ENCODE peak calls at places on chromosomes 5 and 9, in four cellular contexts. W is IMR-90, C is H9, F is H1. T is an unnamed sample.

GRCh38 chr5:150053231-150053626 is 33.1 kb downstream of the CSF1R start:
- DNase-seq in W (peak; percentile 85), F (no peak), C (no peak), T (no peak)

GRCh38 chr5:115096034-115096769 is 73.5 kb downstream of the TRIM36 start:
- DNase-seq in C (no peak), W (no peak), F (no peak), T (no peak)

GRCh38 chr9:90961375-90961774 is 159.8 kb downstream of the SYK start:
- DNase-seq in F (no peak), W (peak; percentile 20), C (no peak), T (no peak)

GRCh38 chr9:116286287-116286686 is 132.7 kb downstream of the PAPPA start:
- DNase-seq in F (peak; percentile 73), C (peak; percentile 77), W (no peak), T (peak; percentile 67)

GRCh38 chr9:119868694-119869093 is 499.5 kb upstream of the BRINP1 start:
- DNase-seq in C (no peak), F (no peak), W (no peak), T (no peak)

GRCh38 chr5:31161772-31162171 is 31.7 kb upstream of the CDH6 start:
- DNase-seq in F (peak; percentile 43), W (no peak), C (no peak), T (peak; percentile 84)

GRCh38 chr9:92590386-92590785 is 54.6 kb upstream of the ECM2 start:
- DNase-seq in C (no peak), F (no peak), W (peak; percentile 48), T (no peak)

GRCh38 chr5:147898875-147899401 is 7.4 kb downstream of the C5orf46 start:
- DNase-seq in F (no peak), W (peak; percentile 12), C (no peak), T (no peak)

GRCh38 chr5:93583525-93583798 is 440 bp downstream of the NR2F1 start:
- DNase-seq in C (no peak), W (peak; percentile 53), F (no peak), T (no peak)

GRCh38 chr5:33180900-33181299 is 259.9 kb upstream of the TARS1 start:
- DNase-seq in F (no peak), W (peak; percentile 70), C (no peak), T (peak; percentile 12)

GRCh38 chr5:175214152-175214551 is 229.8 kb downstream of the DRD1 start:
- DNase-seq in C (no peak), W (peak; percentile 97), F (no peak), T (no peak)

GRCh38 chr9:134695144-134695543 is 53.5 kb downstream of the COL5A1 start:
- DNase-seq in W (no peak), C (no peak), F (no peak), T (no peak)

GRCh38 chr9:132504452-132504851 is 78.0 kb upstream of the BARHL1 start:
- DNase-seq in W (no peak), C (no peak), F (no peak), T (no peak)

GRCh38 chr5:54514841-54515432 is 2.6 kb upstream of the SNX18 start:
- DNase-seq in F (no peak), W (peak; percentile 81), C (no peak), T (no peak)

GRCh38 chr9:784202-784601 is 57.3 kb upstream of the DMRT1 start:
- DNase-seq in F (no peak), W (peak; percentile 52), C (no peak), T (no peak)

GRCh38 chr9:136526625-136527066 is 19.2 kb downstream of the NOTCH1 start:
- DNase-seq in W (no peak), F (no peak), C (no peak), T (no peak)

GRCh38 chr5:32709789-32710334 is 1.3 kb upstream of the NPR3 start:
- DNase-seq in C (peak; percentile 81), F (no peak), W (peak; percentile 79), T (peak; percentile 71)

GRCh38 chr9:135010921-135011320 is 76.5 kb upstream of the OLFM1 start:
- DNase-seq in F (no peak), W (no peak), C (no peak), T (no peak)

GRCh38 chr5:123810253-123810652 is 298.3 kb downstream of the CSNK1G3 start:
- DNase-seq in C (no peak), W (no peak), F (no peak), T (no peak)

GRCh38 chr5:180352116-180352975 is 790 bp downstream of the GFPT2 start:
- DNase-seq in C (no peak), W (no peak), F (no peak), T (peak; percentile 47)

GRCh38 chr5:180354966-180355365 is 1.8 kb upstream of the GFPT2 start:
- DNase-seq in F (no peak), W (no peak), C (no peak), T (no peak)

GRCh38 chr5:180353963-180354574 is 933 bp upstream of the GFPT2 start:
- DNase-seq in W (no peak), F (no peak), C (no peak), T (no peak)

GRCh38 chr5:180352976-180353225 is 235 bp downstream of the GFPT2 start:
- DNase-seq in C (no peak), W (no peak), F (no peak), T (no peak)

GRCh38 chr5:180353226-180353962 is at the start of gene GFPT2:
- DNase-seq in W (peak; percentile 64), C (peak; percentile 89), F (peak; percentile 41), T (peak; percentile 87)
- H2AFZ ChIP-seq in W (peak within 1 kb of the TSS; percentile 98), C (no peak within 1 kb of the TSS), F (peak within 1 kb of the TSS; percentile 91), T (peak within 1 kb of the TSS; percentile 92)

DNA sequence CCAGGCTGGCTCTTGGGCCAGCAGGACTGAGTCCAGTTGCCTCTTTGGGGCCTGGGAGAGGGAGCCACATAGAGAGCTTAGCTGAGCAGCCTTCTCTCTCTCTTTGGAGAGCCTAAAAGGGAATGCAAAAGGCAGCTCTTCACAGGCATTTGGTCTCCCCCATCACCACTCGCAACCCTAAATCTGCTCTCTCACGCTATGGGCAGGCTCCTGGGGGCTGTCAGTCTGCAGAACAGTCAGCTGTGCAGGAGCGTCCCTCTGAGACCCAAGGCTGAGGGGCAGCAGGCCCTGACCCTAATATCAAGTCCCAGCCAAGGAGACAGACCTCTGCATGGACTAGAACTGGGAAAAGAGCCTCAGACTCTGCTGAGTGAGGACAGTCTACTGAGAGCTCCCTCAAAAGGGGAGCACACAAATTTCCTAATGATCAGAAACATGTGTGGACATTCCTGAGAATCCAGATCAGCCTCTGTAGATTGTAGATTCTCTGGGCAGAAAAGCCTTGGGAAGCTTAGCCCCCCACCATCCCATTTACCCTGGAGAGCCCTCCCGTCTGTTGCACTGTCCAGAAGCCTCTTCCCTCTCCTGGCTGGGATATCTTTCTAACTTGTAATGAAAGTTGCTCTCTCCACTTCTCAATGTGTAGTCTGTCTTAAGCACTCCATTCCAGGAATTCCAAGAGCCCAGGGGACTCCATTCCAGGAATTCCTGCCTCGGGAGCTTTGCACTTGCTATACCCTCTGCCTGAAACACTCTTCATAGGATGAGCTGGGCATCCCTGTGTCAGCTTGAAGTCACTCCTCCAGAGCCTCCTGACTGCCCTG is 79.4 kb downstream of the FAM114A2 start:
- DNase-seq in C (peak; percentile 82), F (peak; percentile 80), W (peak; percentile 45), T (peak; percentile 63)
- H2BK5ac ChIP-seq in C (no peak overlapping the region), F (peak overlapping the region; percentile 95), W (peak overlapping the region; percentile 46), T (no peak overlapping the region)

GRCh38 chr9:38357350-38358114 is 35.0 kb upstream of the ALDH1B1 start:
- DNase-seq in C (no peak), F (no peak), W (no peak), T (no peak)
- H2AFZ ChIP-seq in C (no peak overlapping the region), F (no peak overlapping the region), W (no peak overlapping the region), T (no peak overlapping the region)

GRCh38 chr9:33913541-33913940 is 96.6 kb downstream of the UBE2R2 start:
- DNase-seq in F (no peak), C (no peak), W (no peak), T (no peak)

GRCh38 chr9:33921967-33922895 is 105.3 kb downstream of the UBE2R2 start:
- DNase-seq in C (peak; percentile 70), F (no peak), W (no peak), T (no peak)

GRCh38 chr9:33914887-33915286 is 97.9 kb downstream of the UBE2R2 start:
- DNase-seq in F (no peak), W (no peak), C (no peak), T (no peak)

GRCh38 chr9:33919276-33919897 is 102.4 kb downstream of the UBE2R2 start:
- DNase-seq in C (no peak), W (no peak), F (no peak), T (no peak)

DNA sequence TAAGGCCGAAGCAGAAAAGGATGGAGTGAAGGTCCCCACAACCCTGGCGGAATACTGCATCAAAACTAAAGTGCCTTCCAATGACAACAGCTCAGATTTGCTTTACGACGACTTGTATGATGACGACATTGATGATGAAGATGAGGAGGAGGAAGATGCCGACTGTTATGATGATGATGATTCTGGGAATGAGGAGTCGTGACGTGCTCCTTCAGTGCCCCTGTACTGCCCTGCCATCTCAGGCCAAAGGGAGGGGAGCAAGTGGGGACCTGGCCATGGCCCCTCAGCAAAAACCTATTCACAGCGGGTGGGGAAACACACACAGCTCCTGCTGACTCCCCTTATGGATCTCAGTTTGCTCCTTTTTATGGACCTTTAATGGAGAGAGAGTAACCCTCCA is 100.1 kb downstream of the UBE2R2 start:
- DNase-seq in F (no peak), W (no peak), C (no peak), T (no peak)
- H2BK5ac ChIP-seq in F (no peak overlapping the region), W (no peak overlapping the region), C (no peak overlapping the region), T (no peak overlapping the region)

GRCh38 chr9:15485836-15486678 is 24.7 kb downstream of the PSIP1 start:
- DNase-seq in F (no peak), C (no peak), W (peak; percentile 54), T (no peak)
- H2AFZ ChIP-seq in F (no peak overlapping the region), C (no peak overlapping the region), W (no peak overlapping the region), T (no peak overlapping the region)

DNA sequence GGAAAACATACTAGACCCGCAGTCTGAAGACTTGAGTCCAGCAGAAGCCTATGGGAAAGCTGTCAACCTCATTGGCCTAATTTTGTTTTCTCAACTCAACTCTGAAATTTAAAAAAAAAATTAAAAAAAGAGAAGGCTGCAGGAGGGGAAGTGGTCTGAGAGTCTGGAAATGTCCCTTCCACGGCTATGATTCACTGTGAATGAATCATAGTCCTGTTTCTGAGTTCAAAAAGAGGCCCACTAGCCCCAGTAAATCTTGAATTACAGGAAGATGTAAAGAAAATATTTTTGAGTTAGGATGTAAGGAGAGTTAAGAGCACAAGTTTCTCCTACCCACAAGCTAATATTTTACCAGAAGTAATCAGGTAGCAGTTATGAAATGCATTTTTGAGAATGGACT is 565.5 kb upstream of the DMAC1 start:
- DNase-seq in F (no peak), C (no peak), W (peak; percentile 76), T (no peak)
- H2BK5ac ChIP-seq in F (no peak overlapping the region), C (no peak overlapping the region), W (no peak overlapping the region), T (no peak overlapping the region)

GRCh38 chr5:57777174-57777581 is 294.6 kb upstream of the ACTBL2 start:
- DNase-seq in C (no peak), W (no peak), F (no peak), T (no peak)
- H2AFZ ChIP-seq in C (no peak overlapping the region), W (no peak overlapping the region), F (no peak overlapping the region), T (no peak overlapping the region)

GRCh38 chr5:112718344-112718743 is 19.3 kb upstream of the APC start:
- DNase-seq in C (no peak), F (no peak), W (no peak), T (peak; percentile 9)
- H2BK5ac ChIP-seq in C (no peak overlapping the region), F (no peak overlapping the region), W (no peak overlapping the region), T (no peak overlapping the region)